ENCODE peak calls at places on chromosomes 11 and 22, in five cellular contexts. B is thoracic aorta, I is transverse colon, N is left ventricle myocardium inferior, R is right cardiac atrium. X is an unnamed sample. For H3K27me3, the result is how much of the 10 kb centered on the place peaks cover.

GRCh38 chr22:28074526-28074925 is 155.5 kb upstream of the PITPNB start:
- DNase-seq in B (no peak), I (no peak), N (peak), R (no peak), X (no peak)

GRCh38 chr11:63915961-63916836 is 765 bp downstream of the RCOR2 start:
- DNase-seq in B (no peak), I (peak), N (peak), R (peak), X (peak)

GRCh38 chr22:39515266-39516050 is 4.9 kb upstream of the ATF4 start:
- DNase-seq in B (no peak), I (no peak), N (no peak), R (no peak), X (no peak)

GRCh38 chr11:10405858-10406592 is 49.0 kb upstream of the AMPD3 start:
- DNase-seq in B (peak), I (peak), N (peak), R (peak), X (peak)

GRCh38 chr11:13698147-13698546 is 29.7 kb downstream of the FAR1 start:
- DNase-seq in B (no peak), I (no peak), N (no peak), R (no peak), X (no peak)

GRCh38 chr11:115616941-115617340 is 112.7 kb upstream of the CADM1 start:
- DNase-seq in B (no peak), I (no peak), N (peak), R (no peak), X (peak)

GRCh38 chr11:1759851-1760220 is 3.9 kb downstream of the CTSD start:
- DNase-seq in B (no peak), I (no peak), N (no peak), R (no peak), X (peak)

GRCh38 chr11:114813216-114813615 is 134.9 kb downstream of the NXPE2 start:
- DNase-seq in B (no peak), I (no peak), N (no peak), R (no peak), X (no peak)

GRCh38 chr22:23086787-23087186 is 16.5 kb downstream of the GNAZ start:
- DNase-seq in B (no peak), I (no peak), N (no peak), R (no peak), X (no peak)

GRCh38 chr11:3121931-3122774 is 43.0 kb downstream of the OSBPL5 start:
- DNase-seq in B (no peak), I (peak), N (peak), R (peak), X (peak)

GRCh38 chr11:122220321-122220720 is 104.3 kb upstream of the BLID start:
- DNase-seq in B (no peak), I (no peak), N (no peak), R (no peak), X (no peak)

GRCh38 chr11:34601085-34601444 is 19.8 kb upstream of the EHF start:
- DNase-seq in B (no peak), I (no peak), N (no peak), R (peak), X (no peak)

GRCh38 chr11:124837491-124837856 is 27.8 kb upstream of the ROBO3 start:
- DNase-seq in B (no peak), I (no peak), N (no peak), R (no peak), X (no peak)

GRCh38 chr11:117477721-117478120 is 150.1 kb downstream of the CEP164 start:
- DNase-seq in B (no peak), I (no peak), N (no peak), R (no peak), X (no peak)

GRCh38 chr11:103792981-103793468 is 243.4 kb upstream of the DDI1 start:
- DNase-seq in B (no peak), I (no peak), N (no peak), R (no peak), X (no peak)

GRCh38 chr11:64001552-64002427 is 15.6 kb downstream of the OTUB1 start:
- DNase-seq in B (no peak), I (no peak), N (peak), R (peak), X (no peak)

GRCh38 chr11:134501406-134502152 is 89.5 kb upstream of the B3GAT1 start:
- DNase-seq in B (no peak), I (no peak), N (no peak), R (no peak), X (no peak)

GRCh38 chr11:91209751-91210150 is 986.9 kb upstream of the CHORDC1 start:
- DNase-seq in B (no peak), I (no peak), N (no peak), R (no peak), X (no peak)

GRCh38 chr11:133946541-133947297 is 10.0 kb downstream of the IGSF9B start:
- DNase-seq in B (no peak), I (no peak), N (peak), R (peak), X (no peak)

GRCh38 chr11:27234043-27234668 is 128.9 kb downstream of the CCDC34 start:
- DNase-seq in B (no peak), I (peak), N (peak), R (peak), X (peak)

GRCh38 chr11:75014129-75014528 is 25.4 kb downstream of the NEU3 start:
- DNase-seq in B (no peak), I (no peak), N (no peak), R (no peak), X (no peak)

GRCh38 chr11:68328374-68329091 is 16.1 kb downstream of the LRP5 start:
- DNase-seq in B (no peak), I (peak), N (peak), R (peak), X (no peak)

GRCh38 chr11:108516125-108516524 is 17.9 kb upstream of the POGLUT3 start:
- DNase-seq in B (no peak), I (no peak), N (no peak), R (no peak), X (no peak)

GRCh38 chr22:20648306-20648903 is 125.5 kb upstream of the SERPIND1 start:
- DNase-seq in B (no peak), I (no peak), N (no peak), R (no peak), X (no peak)

GRCh38 chr11:68402355-68403031 is 58.1 kb upstream of the PPP6R3 start:
- DNase-seq in B (no peak), I (no peak), N (no peak), R (no peak), X (no peak)

GRCh38 chr11:11570823-11571222 is 51.0 kb downstream of the GALNT18 start:
- DNase-seq in B (no peak), I (no peak), N (no peak), R (no peak), X (no peak)

GRCh38 chr11:73551697-73552096 is 46.2 kb downstream of the FAM168A start:
- DNase-seq in B (no peak), I (no peak), N (no peak), R (no peak), X (no peak)

GRCh38 chr11:66070604-66071325 is 693 bp downstream of the PACS1 start:
- DNase-seq in B (no peak), I (peak), N (peak), R (peak), X (peak)

GRCh38 chr22:40637181-40638150 is 947 bp upstream of the MRTFA start:
- DNase-seq in B (no peak), I (peak), N (peak), R (peak), X (peak)

GRCh38 chr11:16195659-16196058 is 160.7 kb downstream of the SOX6 start:
- DNase-seq in B (no peak), I (no peak), N (no peak), R (peak), X (no peak)

GRCh38 chr11:85809191-85809590 is 1.8 kb downstream of the SYTL2 start:
- DNase-seq in B (no peak), I (no peak), N (no peak), R (no peak), X (no peak)

GRCh38 chr11:113885897-113886296 is 10.5 kb upstream of the USP28 start:
- DNase-seq in B (no peak), I (no peak), N (no peak), R (no peak), X (no peak)

GRCh38 chr11:121864660-121865059 is 251.4 kb downstream of the BLID start:
- DNase-seq in B (no peak), I (no peak), N (no peak), R (peak), X (no peak)

GRCh38 chr22:47439643-47440265 is 677.3 kb downstream of the TBC1D22A start:
- DNase-seq in B (no peak), I (no peak), N (no peak), R (no peak), X (no peak)

GRCh38 chr11:24064309-24064903 is 432.4 kb upstream of the LUZP2 start:
- DNase-seq in B (no peak), I (no peak), N (no peak), R (no peak), X (no peak)

GRCh38 chr11:44277097-44278090 is 32.5 kb downstream of the ALX4 start:
- DNase-seq in B (no peak), I (no peak), N (no peak), R (no peak), X (no peak)

GRCh38 chr11:9260182-9261146 is 4.7 kb downstream of the DENND5A start:
- DNase-seq in B (no peak), I (no peak), N (no peak), R (no peak), X (no peak)

GRCh38 chr11:118448294-118448693 is 12.0 kb downstream of the KMT2A start:
- DNase-seq in B (no peak), I (no peak), N (no peak), R (no peak), X (no peak)

GRCh38 chr11:36953986-36954385 is 355.9 kb upstream of the RAG2 start:
- DNase-seq in B (no peak), I (no peak), N (no peak), R (no peak), X (no peak)

GRCh38 chr22:30832407-30832987 is 136.1 kb downstream of the MORC2 start:
- DNase-seq in B (no peak), I (no peak), N (no peak), R (no peak), X (no peak)
- H3K27me3 ChIP-seq in B (under half), I (under half), N (under half), R (under half), X (under half)

GRCh38 chr11:59510917-59511589 is at the start of gene OR4D9:
- DNase-seq in B (no peak), I (no peak), N (no peak), R (no peak), X (no peak)

DNA sequence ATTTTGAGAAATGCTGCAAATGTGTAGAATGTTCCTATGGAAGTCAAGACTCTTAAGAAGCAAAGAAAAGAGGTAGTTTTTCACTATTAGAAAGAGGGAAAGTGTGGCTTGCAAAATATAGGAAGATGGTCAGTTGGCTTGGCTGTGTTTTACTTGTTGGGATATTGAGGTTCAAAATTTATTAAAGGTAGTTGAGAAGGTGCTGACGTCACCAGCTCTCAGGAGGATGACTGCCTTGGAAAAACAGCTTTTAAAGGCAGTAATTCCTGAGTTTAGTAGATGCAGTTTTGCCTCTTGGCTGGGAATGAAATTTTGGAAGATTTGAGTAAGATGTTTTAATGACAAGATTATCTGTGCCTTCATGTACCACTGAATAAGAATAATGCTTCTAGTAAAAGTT is 336 bp downstream of the OR4D9 start:
- DNase-seq in B (no peak), I (no peak), N (no peak), R (no peak), X (no peak)
- H3K27me3 ChIP-seq in B (under half), I (under half), N (under half), R (under half), X (under half)

DNA sequence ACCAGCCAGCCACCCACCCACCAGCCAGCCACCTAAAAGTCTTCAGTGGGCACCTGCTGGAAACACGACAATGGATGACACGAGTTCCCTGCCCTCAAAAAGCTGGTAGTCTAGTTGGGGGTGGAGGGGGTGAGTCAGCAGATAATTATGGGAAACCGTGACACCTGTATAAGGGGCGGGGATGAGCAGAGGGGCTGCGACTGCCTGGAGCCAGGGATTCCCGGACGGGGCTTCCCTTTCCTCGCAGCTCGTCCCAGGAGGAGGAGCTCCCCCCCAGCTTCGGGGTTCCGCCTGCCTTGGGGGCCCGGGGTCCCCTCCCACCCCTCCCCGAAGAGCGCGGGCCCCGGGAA is 2.3 kb upstream of the RTN4RL2 start:
- DNase-seq in B (no peak), I (no peak), N (no peak), R (no peak), X (no peak)
- H3K27me3 ChIP-seq in B (under half), I (half or more), N (half or more), R (under half), X (under half)

GRCh38 chr11:69775163-69775755 is at the start of gene FGF4:
- DNase-seq in B (no peak), I (no peak), N (no peak), R (no peak), X (no peak)

GRCh38 chr11:69771466-69771865 is 3.7 kb downstream of the FGF4 start:
- DNase-seq in B (no peak), I (no peak), N (no peak), R (no peak), X (no peak)

GRCh38 chr11:69772646-69773045 is 2.5 kb downstream of the FGF4 start:
- DNase-seq in B (no peak), I (no peak), N (no peak), R (no peak), X (no peak)

GRCh38 chr11:69773626-69774353 is 1.4 kb downstream of the FGF4 start:
- DNase-seq in B (no peak), I (no peak), N (no peak), R (no peak), X (no peak)

GRCh38 chr11:69774354-69775162 is 583 bp downstream of the FGF4 start:
- DNase-seq in B (no peak), I (no peak), N (no peak), R (no peak), X (no peak)
- H3K27me3 ChIP-seq in B (under half), I (half or more), N (half or more), R (under half), X (half or more)

DNA sequence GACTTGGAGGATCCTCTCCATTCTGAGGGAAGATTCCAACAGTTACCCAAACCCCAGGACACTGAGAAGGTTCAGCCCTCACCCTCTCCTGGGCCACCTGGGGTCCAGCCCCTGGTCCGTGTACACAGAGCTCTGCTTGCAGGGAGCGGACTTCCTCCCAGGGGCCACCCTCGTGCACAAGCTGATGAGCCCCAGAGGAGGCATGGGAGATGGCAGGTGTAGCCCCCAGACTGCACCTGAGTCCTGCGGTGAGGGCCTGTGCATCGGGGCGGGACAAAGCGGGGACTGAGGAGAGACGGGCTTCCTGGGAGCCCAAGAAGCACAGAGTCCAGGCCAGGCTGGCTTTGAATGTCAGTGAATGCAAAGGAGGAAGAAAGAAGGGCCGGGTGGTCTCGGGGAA is 1374.9 kb downstream of the BRD1 start:
- DNase-seq in B (no peak), I (no peak), N (no peak), R (no peak), X (no peak)
- H3K27me3 ChIP-seq in B (under half), I (under half), N (half or more), R (under half), X (under half)

GRCh38 chr11:17691550-17691949 is 27.8 kb upstream of the MYOD1 start:
- DNase-seq in B (no peak), I (no peak), N (no peak), R (no peak), X (no peak)

GRCh38 chr11:17694711-17695110 is 24.7 kb upstream of the MYOD1 start:
- DNase-seq in B (no peak), I (no peak), N (no peak), R (no peak), X (no peak)

GRCh38 chr11:17692006-17692405 is 27.4 kb upstream of the MYOD1 start:
- DNase-seq in B (no peak), I (no peak), N (no peak), R (no peak), X (no peak)

GRCh38 chr11:17692931-17693330 is 26.4 kb upstream of the MYOD1 start:
- DNase-seq in B (no peak), I (no peak), N (no peak), R (no peak), X (no peak)

GRCh38 chr11:17693531-17693930 is 25.8 kb upstream of the MYOD1 start:
- DNase-seq in B (no peak), I (no peak), N (no peak), R (no peak), X (no peak)
- H3K27me3 ChIP-seq in B (under half), I (half or more), N (half or more), R (under half), X (under half)

GRCh38 chr11:119886667-119887230 is 157.7 kb upstream of the NECTIN1 start:
- DNase-seq in B (no peak), I (no peak), N (no peak), R (no peak), X (no peak)

GRCh38 chr11:119885067-119885466 is 156.1 kb upstream of the NECTIN1 start:
- DNase-seq in B (no peak), I (no peak), N (no peak), R (no peak), X (no peak)

GRCh38 chr11:119889111-119889510 is 160.1 kb upstream of the NECTIN1 start:
- DNase-seq in B (no peak), I (no peak), N (no peak), R (no peak), X (no peak)

GRCh38 chr11:119888119-119888518 is 159.1 kb upstream of the NECTIN1 start:
- DNase-seq in B (no peak), I (no peak), N (no peak), R (no peak), X (no peak)

GRCh38 chr11:119885861-119886567 is 157.0 kb upstream of the NECTIN1 start:
- DNase-seq in B (no peak), I (peak), N (no peak), R (no peak), X (no peak)
- H3K27me3 ChIP-seq in B (under half), I (under half), N (under half), R (under half), X (under half)

DNA sequence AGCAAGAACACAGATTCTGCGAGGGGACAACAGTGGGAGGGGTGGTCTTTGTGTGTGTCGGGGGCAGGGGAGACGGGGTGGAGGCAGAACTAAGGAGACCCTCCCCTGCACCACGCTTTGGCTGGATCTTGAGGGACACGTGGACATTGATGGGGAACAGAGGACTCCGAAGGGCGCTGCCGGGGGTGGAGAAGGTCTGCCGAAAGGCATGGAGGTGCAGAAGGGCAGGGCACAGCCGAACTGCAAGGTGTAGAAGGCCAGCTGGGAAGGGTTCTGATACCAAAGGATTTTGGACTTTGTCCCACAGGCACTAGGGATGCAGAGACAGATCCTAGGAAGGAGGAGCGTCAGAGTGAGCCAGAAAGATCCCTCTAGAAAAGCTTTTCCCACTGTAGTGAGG is 107.7 kb upstream of the SYT13 start:
- DNase-seq in B (no peak), I (no peak), N (no peak), R (no peak), X (no peak)
- H3K27me3 ChIP-seq in B (under half), I (under half), N (under half), R (under half), X (under half)

X was measured in psoas muscle.